ENCODE peak calls at places on chromosomes 7 and 10, in four cellular contexts. Q is HepG2, J is NT2/D1, F is GM12878. Y is an unnamed sample.

GRCh38 chr7:24602860-24603456 is 29.7 kb downstream of the PALS2 start:
- DNase-seq in Q (no peak), J (no peak), F (no peak), Y (no peak)

GRCh38 chr7:18445483-18445882 is 50.1 kb upstream of the HDAC9 start:
- DNase-seq in Q (no peak), J (no peak), F (no peak), Y (no peak)

GRCh38 chr10:33863347-33863746 is 528.9 kb upstream of the NRP1 start:
- DNase-seq in Q (no peak), J (no peak), F (no peak), Y (no peak)

GRCh38 chr7:47609803-47610452 is 28.0 kb upstream of the TNS3 start:
- DNase-seq in Q (no peak), J (no peak), F (no peak), Y (no peak)

GRCh38 chr7:41861642-41862041 is 158.8 kb upstream of the INHBA start:
- DNase-seq in Q (no peak), J (no peak), F (no peak), Y (no peak)

GRCh38 chr10:48579251-48579960 is 25.5 kb downstream of the ARHGAP22 start:
- DNase-seq in Q (no peak), J (no peak), F (no peak), Y (no peak)

GRCh38 chr7:100211342-100211780 is 8.4 kb upstream of the PVRIG start:
- DNase-seq in Q (no peak), J (no peak), F (peak), Y (no peak)

GRCh38 chr10:5563991-5564536 is 39.3 kb downstream of the CALML3 start:
- DNase-seq in Q (no peak), J (no peak), F (no peak), Y (no peak)

GRCh38 chr10:6176691-6177231 is 26.0 kb upstream of the PFKFB3 start:
- DNase-seq in Q (no peak), J (no peak), F (no peak), Y (no peak)

GRCh38 chr7:47513741-47514241 is 68.1 kb downstream of the TNS3 start:
- DNase-seq in Q (no peak), J (no peak), F (no peak), Y (no peak)

GRCh38 chr7:25124485-25125136 is 449 bp downstream of the CYCS start:
- DNase-seq in Q (no peak), J (no peak), F (no peak), Y (no peak)

GRCh38 chr7:79647711-79648110 is 194.2 kb upstream of the MAGI2 start:
- DNase-seq in Q (no peak), J (no peak), F (no peak), Y (no peak)

GRCh38 chr7:34208878-34209621 is 303.7 kb downstream of the BMPER start:
- DNase-seq in Q (no peak), J (no peak), F (no peak), Y (no peak)

GRCh38 chr10:63042256-63042655 is 90.9 kb upstream of the NRBF2 start:
- DNase-seq in Q (no peak), J (no peak), F (no peak), Y (no peak)

GRCh38 chr10:133167693-133168616 is 7.9 kb downstream of the KNDC1 start:
- DNase-seq in Q (no peak), J (no peak), F (no peak), Y (no peak)

GRCh38 chr7:134789967-134790685 is 10.7 kb downstream of the CALD1 start:
- DNase-seq in Q (no peak), J (no peak), F (no peak), Y (no peak)

GRCh38 chr10:77788496-77789010 is 138.0 kb downstream of the DLG5 start:
- DNase-seq in Q (no peak), J (no peak), F (no peak), Y (no peak)

GRCh38 chr7:14691034-14691433 is 211.5 kb downstream of the DGKB start:
- DNase-seq in Q (no peak), J (no peak), F (no peak), Y (no peak)

GRCh38 chr7:114708646-114709045 is 213.2 kb upstream of the MDFIC start:
- DNase-seq in Q (no peak), J (no peak), F (no peak), Y (no peak)

GRCh38 chr7:119959811-119960210 is 313.2 kb upstream of the KCND2 start:
- DNase-seq in Q (no peak), J (no peak), F (no peak), Y (no peak)

GRCh38 chr7:78151229-78151628 is 352.7 kb downstream of the PHTF2 start:
- DNase-seq in Q (no peak), J (no peak), F (no peak), Y (no peak)

GRCh38 chr7:149218469-149219420 is 20.7 kb upstream of the ZNF212 start:
- DNase-seq in Q (no peak), J (peak), F (no peak), Y (no peak)

GRCh38 chr7:33325754-33326484 is 196.6 kb downstream of the BBS9 start:
- DNase-seq in Q (no peak), J (no peak), F (no peak), Y (no peak)

GRCh38 chr7:64883113-64883905 is 19.8 kb upstream of the ZNF273 start:
- DNase-seq in Q (no peak), J (no peak), F (no peak), Y (no peak)

GRCh38 chr10:129966370-129966769 is 2.3 kb upstream of the EBF3 start:
- DNase-seq in Q (no peak), J (no peak), F (no peak), Y (no peak)

GRCh38 chr7:88044069-88044468 is 110.0 kb downstream of the ADAM22 start:
- DNase-seq in Q (no peak), J (no peak), F (no peak), Y (no peak)

GRCh38 chr10:113614304-113614703 is 49.5 kb downstream of the NRAP start:
- DNase-seq in Q (no peak), J (no peak), F (no peak), Y (no peak)

GRCh38 chr7:449249-450019 is 70.2 kb downstream of the PDGFA start:
- DNase-seq in Q (no peak), J (no peak), F (no peak), Y (no peak)

GRCh38 chr7:151141855-151142685 is 25.4 kb downstream of the GBX1 start:
- DNase-seq in Q (no peak), J (no peak), F (no peak), Y (no peak)

GRCh38 chr7:41334071-41334862 is 368.6 kb downstream of the INHBA start:
- DNase-seq in Q (no peak), J (no peak), F (no peak), Y (no peak)

GRCh38 chr10:51090190-51090589 is 15.9 kb downstream of the PRKG1 start:
- DNase-seq in Q (no peak), J (no peak), F (no peak), Y (no peak)

GRCh38 chr7:150860291-150860977 is 8.1 kb downstream of the AOC1 start:
- DNase-seq in Q (no peak), J (no peak), F (no peak), Y (no peak)

GRCh38 chr10:71062156-71062555 is 150.2 kb upstream of the UNC5B start:
- DNase-seq in Q (no peak), J (no peak), F (no peak), Y (no peak)

GRCh38 chr10:17410907-17411306 is 43.5 kb downstream of the ST8SIA6 start:
- DNase-seq in Q (no peak), J (no peak), F (no peak), Y (no peak)
- TF ChIP-seq SUZ12 in Q (no peak), J (no peak), F (no peak), Y (no peak)

GRCh38 chr10:116815641-116816415 is 33.5 kb upstream of the ENO4 start:
- DNase-seq in Q (no peak), J (no peak), F (no peak), Y (no peak)
- TF ChIP-seq SUZ12 in Q (no peak), J (no peak), F (no peak), Y (no peak)

GRCh38 chr10:132138133-132138532 is 48.6 kb upstream of the DPYSL4 start:
- DNase-seq in Q (no peak), J (no peak), F (no peak), Y (no peak)

GRCh38 chr10:132138596-132138995 is 48.2 kb upstream of the DPYSL4 start:
- DNase-seq in Q (no peak), J (no peak), F (no peak), Y (no peak)

GRCh38 chr10:132136689-132137088 is 50.1 kb upstream of the DPYSL4 start:
- DNase-seq in Q (no peak), J (no peak), F (no peak), Y (no peak)

GRCh38 chr10:132136097-132136521 is 50.6 kb upstream of the DPYSL4 start:
- DNase-seq in Q (no peak), J (no peak), F (no peak), Y (no peak)

DNA sequence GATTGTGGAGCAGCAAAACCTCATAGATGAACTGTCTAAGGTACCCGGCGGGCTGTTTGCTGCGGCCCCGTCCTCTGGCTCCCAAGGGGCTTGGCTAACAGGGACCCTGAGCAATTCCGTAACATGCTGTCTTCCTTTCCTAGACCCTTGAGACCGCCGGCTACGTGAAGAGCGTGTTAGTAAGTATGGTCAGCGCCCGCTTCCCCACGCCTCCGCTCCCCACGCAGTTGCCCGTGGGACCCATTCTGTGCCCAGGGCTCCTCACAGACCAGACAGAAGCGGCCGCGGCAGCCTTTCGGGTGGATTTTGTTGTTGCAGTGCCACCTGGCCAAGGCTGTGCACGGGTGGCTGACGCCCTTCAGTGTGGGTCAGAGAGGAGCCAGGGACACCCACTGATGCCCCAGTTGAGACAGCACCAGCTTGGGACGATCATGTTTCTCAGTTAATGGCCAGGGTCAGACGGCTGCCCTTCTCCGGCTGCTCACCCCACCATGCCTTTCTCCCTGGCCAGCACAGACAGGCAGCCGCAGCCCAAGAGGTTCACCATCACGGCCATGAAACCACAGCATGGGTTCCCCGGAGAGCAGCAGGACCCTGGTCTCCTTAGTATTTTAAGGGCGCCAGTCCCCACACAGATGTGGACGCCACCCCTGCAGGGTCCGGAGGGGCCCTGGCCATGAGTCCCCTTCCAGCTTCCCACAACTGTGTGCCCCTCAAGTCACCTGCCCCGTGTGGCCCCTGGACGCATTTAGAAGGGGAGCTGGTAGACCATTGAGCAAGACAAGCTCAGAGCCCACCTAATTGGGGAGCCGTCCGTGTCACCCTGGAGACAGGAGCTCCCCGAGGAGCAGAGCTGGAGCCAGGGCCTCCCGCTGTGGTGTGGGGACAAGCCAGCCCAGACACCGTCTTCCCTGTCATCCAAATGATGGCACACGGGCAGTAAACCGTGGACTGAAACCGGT is 49.4 kb upstream of the DPYSL4 start:
- DNase-seq in Q (no peak), J (no peak), F (no peak), Y (no peak)
- TF ChIP-seq SUZ12 in Q (no peak), J (no peak), F (no peak), Y (no peak)

GRCh38 chr10:73577788-73578187 is 13.4 kb downstream of the USP54 start:
- DNase-seq in Q (no peak), J (no peak), F (no peak), Y (no peak)

GRCh38 chr10:73576890-73577591 is 14.1 kb downstream of the USP54 start:
- DNase-seq in Q (no peak), J (no peak), F (no peak), Y (no peak)

GRCh38 chr10:73581912-73582311 is 9.2 kb downstream of the USP54 start:
- DNase-seq in Q (no peak), J (no peak), F (no peak), Y (no peak)

GRCh38 chr10:73576178-73576889 is 14.8 kb downstream of the USP54 start:
- DNase-seq in Q (peak), J (no peak), F (peak), Y (no peak)
- TF ChIP-seq SUZ12 in Q (no peak), J (no peak), F (no peak), Y (no peak)

GRCh38 chr7:70890147-70890969 is 241.6 kb upstream of the GALNT17 start:
- DNase-seq in Q (no peak), J (no peak), F (peak), Y (no peak)
- TF ChIP-seq SUZ12 in Q (no peak), J (no peak), F (no peak), Y (no peak)

DNA sequence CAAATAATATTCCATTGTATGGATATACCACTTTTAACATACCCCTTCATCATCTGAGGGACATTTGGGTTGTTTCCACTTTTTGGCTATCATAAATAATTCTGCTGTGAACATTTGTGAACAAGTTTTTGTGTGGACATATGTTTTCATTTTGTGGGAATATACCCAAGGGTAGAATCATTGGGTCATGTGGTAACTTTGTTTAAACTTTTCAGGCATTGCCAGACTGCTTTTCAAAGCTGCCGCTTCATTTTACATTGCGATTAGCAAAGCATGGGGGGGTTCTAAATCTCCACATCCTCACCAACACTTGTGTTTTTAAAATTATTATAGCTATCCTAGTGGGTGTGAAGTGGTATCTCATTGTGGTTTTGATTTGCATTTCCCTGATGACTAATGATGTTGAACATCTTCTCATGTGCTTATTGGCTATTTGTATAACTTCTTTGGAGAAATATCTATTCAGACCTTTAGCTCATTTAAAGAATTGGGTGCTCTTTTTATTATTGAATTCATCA is 8.4 kb upstream of the HHEX start:
- DNase-seq in Q (no peak), J (no peak), F (no peak), Y (no peak)
- TF ChIP-seq SUZ12 in Q (no peak), J (no peak), F (no peak), Y (no peak)

DNA sequence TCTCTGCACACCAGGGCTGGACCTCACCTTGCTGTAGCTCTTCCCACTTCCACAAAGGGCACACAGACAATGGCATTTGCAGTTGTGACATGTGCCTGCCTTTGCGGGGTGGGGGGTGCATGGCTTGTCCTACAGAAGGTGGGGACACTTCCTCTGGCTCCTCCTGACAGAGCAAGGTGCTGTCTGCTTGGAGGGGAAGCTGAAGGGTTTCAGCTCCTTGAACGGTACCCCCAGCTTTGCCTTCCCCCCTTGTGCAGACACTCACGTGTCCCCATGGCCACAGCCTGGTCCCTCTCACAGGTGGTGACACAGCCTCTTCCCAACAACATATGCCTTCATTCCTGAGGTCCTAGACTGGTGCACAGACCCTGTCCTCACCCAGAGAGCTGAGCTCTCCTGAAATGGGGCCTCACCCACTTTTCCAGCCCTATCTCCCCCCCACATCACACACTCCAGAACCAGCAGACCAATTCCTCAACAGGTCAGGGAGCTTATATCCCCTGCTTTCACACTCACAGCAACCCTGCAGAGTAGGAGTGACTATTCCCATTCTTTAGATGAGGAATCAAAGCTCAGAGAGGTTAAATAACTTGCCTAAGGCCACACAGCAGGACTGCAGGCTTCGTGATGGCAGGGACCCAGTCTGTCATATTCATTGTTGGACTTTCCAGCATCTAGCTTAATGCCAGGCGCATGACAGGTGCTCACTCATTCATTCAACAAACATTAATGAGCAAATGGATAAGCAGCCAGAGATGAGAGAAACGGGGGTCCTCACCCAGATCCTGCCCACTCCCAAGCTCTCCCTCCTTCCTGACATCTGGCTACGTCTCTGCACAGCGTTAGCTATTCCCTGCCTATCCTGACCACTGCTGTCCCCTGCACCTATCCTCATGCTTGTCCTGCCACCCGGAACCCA is 44.4 kb downstream of the PARP12 start:
- DNase-seq in Q (no peak), J (no peak), F (no peak), Y (no peak)
- TF ChIP-seq SUZ12 in Q (no peak), J (no peak), F (no peak), Y (no peak)

GRCh38 chr10:11345224-11346054 is 266.0 kb downstream of the USP6NL start:
- DNase-seq in Q (peak), J (no peak), F (peak), Y (no peak)
- TF ChIP-seq SUZ12 in Q (no peak), J (no peak), F (no peak), Y (no peak)

DNA sequence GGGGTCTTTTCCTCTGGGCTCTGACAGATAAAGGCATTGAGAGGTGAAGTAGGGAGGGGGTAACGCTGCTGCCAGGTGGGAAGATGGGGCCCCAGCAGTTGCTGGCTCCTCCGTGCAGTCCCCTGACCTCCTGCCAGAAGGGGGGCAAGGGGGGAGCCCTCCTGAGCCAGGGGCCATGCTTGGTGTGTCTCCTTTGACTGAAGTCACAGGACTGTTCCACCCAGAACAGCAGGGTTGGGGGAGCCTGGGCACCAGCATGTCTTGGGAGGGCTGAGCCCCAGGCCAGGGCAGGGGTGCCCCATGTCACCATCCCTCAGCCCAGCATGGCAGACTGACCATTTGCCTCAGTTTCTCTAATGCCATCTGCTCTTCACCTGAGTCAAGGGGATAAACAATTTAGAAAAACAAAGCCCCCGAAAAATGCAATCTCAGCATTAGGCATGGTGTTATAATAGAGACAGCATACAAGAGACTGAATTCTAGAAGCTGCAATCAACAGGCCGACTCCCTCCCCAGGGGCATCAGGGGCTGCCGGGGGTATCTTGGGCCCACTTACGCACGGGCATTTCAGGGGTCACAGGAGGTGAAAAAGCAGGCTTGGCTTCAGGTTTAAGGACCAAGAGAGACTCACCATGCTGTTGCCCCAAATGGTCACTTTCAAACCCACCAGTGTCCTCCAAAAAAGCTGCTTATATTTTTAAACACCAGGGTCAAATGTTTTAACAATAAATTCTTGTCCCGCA is 108.6 kb upstream of the GPR26 start:
- DNase-seq in Q (no peak), J (no peak), F (no peak), Y (no peak)
- TF ChIP-seq SUZ12 in Q (no peak), J (no peak), F (no peak), Y (no peak)

DNA sequence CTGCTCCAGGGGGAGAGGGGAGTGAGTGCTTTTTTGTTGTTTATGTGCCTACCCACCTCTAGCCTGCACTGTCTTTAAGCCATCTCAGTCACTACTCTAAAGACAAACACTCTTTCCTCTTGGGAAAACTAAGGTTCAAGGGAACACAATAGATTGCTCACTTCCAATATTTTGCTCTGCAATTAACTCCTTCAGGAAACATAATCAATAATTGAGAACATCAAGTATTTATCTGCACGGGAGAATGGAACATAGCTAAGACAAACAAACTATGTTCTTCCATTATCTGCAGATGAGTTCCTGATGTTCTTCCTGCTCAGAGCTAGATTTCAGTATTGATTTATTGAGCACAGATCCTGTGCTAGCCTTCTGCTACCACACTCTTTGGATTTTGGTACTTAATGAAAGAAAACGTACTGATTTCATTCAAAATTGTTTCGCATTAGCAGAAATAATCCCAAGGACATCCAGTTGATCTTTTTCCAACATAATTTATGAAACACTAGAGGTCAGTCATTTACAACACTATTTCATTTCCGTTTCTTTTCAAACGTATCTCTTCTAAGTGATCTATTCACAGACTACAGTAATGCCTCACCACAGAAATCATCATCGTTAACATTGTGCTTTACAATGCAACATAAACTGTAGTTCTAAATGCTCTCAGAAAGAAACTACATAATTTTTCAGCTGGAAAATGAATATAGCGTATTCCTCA is 8.3 kb downstream of the NEBL start:
- DNase-seq in Q (no peak), J (no peak), F (no peak), Y (no peak)
- TF ChIP-seq SUZ12 in Q (no peak), J (no peak), F (no peak), Y (no peak)

Y was measured in HEK293T.